ENCODE peak calls at places on chromosomes 5 and 9, in five cellular contexts. S is body of pancreas, E is Peyer's patch, W is adrenal gland, M is sigmoid colon. H is an unnamed sample.

GRCh38 chr5:153714732-153715287 is 224.3 kb downstream of the GRIA1 start:
- DNase-seq in S (no peak), E (no peak), W (no peak), M (no peak), H (no peak)

GRCh38 chr5:119453045-119453383 is 717 bp downstream of the HSD17B4 start:
- DNase-seq in S (peak; percentile 40), E (no peak), W (peak; percentile 62), M (no peak), H (peak; percentile 77)

GRCh38 chr5:42703238-42703637 is 53.4 kb upstream of the CCDC152 start:
- DNase-seq in S (no peak), E (no peak), W (no peak), M (no peak), H (no peak)

GRCh38 chr9:134188421-134189166 is 24.2 kb upstream of the RNU6ATAC start:
- DNase-seq in S (no peak), E (peak; percentile 42), W (no peak), M (peak; percentile 71), H (peak; percentile 10)

GRCh38 chr9:100595391-100596199 is 17.7 kb downstream of the CAVIN4 start:
- DNase-seq in S (peak; percentile 32), E (no peak), W (peak; percentile 49), M (no peak), H (no peak)

GRCh38 chr5:90548069-90548593 is 10.5 kb upstream of the ADGRV1 start:
- DNase-seq in S (peak; percentile 77), E (no peak), W (no peak), M (no peak), H (no peak)

GRCh38 chr5:32595118-32595517 is 9.8 kb downstream of the SUB1 start:
- DNase-seq in S (no peak), E (no peak), W (no peak), M (no peak), H (no peak)

GRCh38 chr5:124660229-124661093 is 86.0 kb downstream of the ZNF608 start:
- DNase-seq in S (peak; percentile 65), E (no peak), W (no peak), M (no peak), H (no peak)

GRCh38 chr9:119803679-119804078 is 434.4 kb upstream of the BRINP1 start:
- DNase-seq in S (no peak), E (no peak), W (no peak), M (no peak), H (no peak)

GRCh38 chr9:34256987-34257585 is 72.0 kb downstream of the KIF24 start:
- DNase-seq in S (no peak), E (no peak), W (no peak), M (no peak), H (no peak)

GRCh38 chr9:126514037-126514821 is 99.5 kb upstream of the LMX1B start:
- DNase-seq in S (peak; percentile 43), E (peak; percentile 72), W (peak; percentile 54), M (peak; percentile 70), H (peak; percentile 95)

GRCh38 chr9:137604345-137605145 is 941 bp upstream of the ARRDC1 start:
- DNase-seq in S (no peak), E (no peak), W (no peak), M (no peak), H (no peak)

GRCh38 chr5:35821513-35821912 is 35.2 kb upstream of the IL7R start:
- DNase-seq in S (no peak), E (no peak), W (no peak), M (no peak), H (no peak)

GRCh38 chr5:31819926-31820516 is 181.1 kb downstream of the PDZD2 start:
- DNase-seq in S (no peak), E (no peak), W (no peak), M (no peak), H (no peak)

GRCh38 chr9:122095010-122095767 is 2.1 kb upstream of the TTLL11 start:
- DNase-seq in S (peak; percentile 65), E (no peak), W (peak; percentile 75), M (peak; percentile 21), H (no peak)

GRCh38 chr5:40879163-40879942 is 29.9 kb upstream of the C7 start:
- DNase-seq in S (no peak), E (no peak), W (no peak), M (no peak), H (no peak)

GRCh38 chr9:35649431-35650340 is 1.0 kb downstream of the SIT1 start:
- DNase-seq in S (no peak), E (no peak), W (no peak), M (no peak), H (no peak)

GRCh38 chr5:458547-459353 is 15.8 kb downstream of the EXOC3 start:
- DNase-seq in S (peak; percentile 58), E (peak; percentile 27), W (no peak), M (peak; percentile 57), H (peak; percentile 48)

GRCh38 chr9:133539434-133539833 is 4.9 kb downstream of the ADAMTSL2 start:
- DNase-seq in S (no peak), E (no peak), W (peak; percentile 66), M (no peak), H (peak; percentile 86)

GRCh38 chr5:174510771-174511453 is 213.5 kb upstream of the MSX2 start:
- DNase-seq in S (no peak), E (no peak), W (no peak), M (no peak), H (no peak)

GRCh38 chr9:86659413-86660046 is 287.8 kb downstream of the GAS1 start:
- DNase-seq in S (no peak), E (no peak), W (no peak), M (no peak), H (no peak)

GRCh38 chr9:106864533-106865143 is 1.7 kb downstream of the ZNF462 start:
- DNase-seq in S (no peak), E (no peak), W (peak; percentile 39), M (peak; percentile 70), H (no peak)

GRCh38 chr5:1291611-1292080 is 3.2 kb downstream of the TERT start:
- DNase-seq in S (no peak), E (peak; percentile 83), W (no peak), M (peak; percentile 29), H (no peak)

GRCh38 chr5:62594364-62594984 is 15.9 kb downstream of the LRRC70 start:
- DNase-seq in S (no peak), E (no peak), W (no peak), M (no peak), H (no peak)

GRCh38 chr9:127112056-127112455 is 10.4 kb downstream of the ANGPTL2 start:
- DNase-seq in S (no peak), E (no peak), W (no peak), M (no peak), H (no peak)

GRCh38 chr5:127758884-127759283 is 55.7 kb downstream of the CCDC192 start:
- DNase-seq in S (peak; percentile 6), E (no peak), W (peak; percentile 47), M (no peak), H (no peak)

GRCh38 chr9:135339378-135339973 is 140.1 kb upstream of the PPP1R26 start:
- DNase-seq in S (no peak), E (peak; percentile 28), W (no peak), M (peak; percentile 61), H (peak; percentile 54)

GRCh38 chr9:88085481-88085880 is 52.8 kb downstream of the SPATA31C2 start:
- DNase-seq in S (no peak), E (no peak), W (no peak), M (no peak), H (no peak)

GRCh38 chr9:91900057-91900816 is 49.8 kb downstream of the ROR2 start:
- DNase-seq in S (peak; percentile 27), E (no peak), W (peak; percentile 26), M (peak; percentile 88), H (peak; percentile 82)

GRCh38 chr9:98272083-98272482 is 16.6 kb upstream of the TBC1D2 start:
- DNase-seq in S (no peak), E (no peak), W (no peak), M (no peak), H (no peak)

GRCh38 chr5:111075520-111075919 is 4.0 kb downstream of the TSLP start:
- DNase-seq in S (no peak), E (no peak), W (no peak), M (no peak), H (no peak)

GRCh38 chr5:111074244-111074643 is 2.7 kb downstream of the TSLP start:
- DNase-seq in S (no peak), E (no peak), W (no peak), M (no peak), H (no peak)

GRCh38 chr5:111077678-111078077 is 6.2 kb downstream of the TSLP start:
- DNase-seq in S (no peak), E (no peak), W (no peak), M (no peak), H (no peak)

GRCh38 chr5:111072949-111073682 is 1.6 kb downstream of the TSLP start:
- DNase-seq in S (peak; percentile 20), E (peak; percentile 66), W (peak; percentile 65), M (peak; percentile 71), H (peak; percentile 46)

GRCh38 chr5:111076076-111076475 is 4.6 kb downstream of the TSLP start:
- DNase-seq in S (no peak), E (no peak), W (no peak), M (no peak), H (no peak)
- TF ChIP-seq POLR2A in S (no peak), E (no peak), W (no peak), M (no peak), H (no peak)

GRCh38 chr5:140547508-140548299 is at the start of gene EIF4EBP3:
- DNase-seq in S (peak; percentile 99), E (peak; percentile 99), W (peak; percentile 99), M (peak; percentile 99), H (peak; percentile 97)
- TF ChIP-seq POLR2A in S (peak; percentile 93), E (peak; percentile 94), W (peak; percentile 96), M (peak; percentile 58), H (no peak)

DNA sequence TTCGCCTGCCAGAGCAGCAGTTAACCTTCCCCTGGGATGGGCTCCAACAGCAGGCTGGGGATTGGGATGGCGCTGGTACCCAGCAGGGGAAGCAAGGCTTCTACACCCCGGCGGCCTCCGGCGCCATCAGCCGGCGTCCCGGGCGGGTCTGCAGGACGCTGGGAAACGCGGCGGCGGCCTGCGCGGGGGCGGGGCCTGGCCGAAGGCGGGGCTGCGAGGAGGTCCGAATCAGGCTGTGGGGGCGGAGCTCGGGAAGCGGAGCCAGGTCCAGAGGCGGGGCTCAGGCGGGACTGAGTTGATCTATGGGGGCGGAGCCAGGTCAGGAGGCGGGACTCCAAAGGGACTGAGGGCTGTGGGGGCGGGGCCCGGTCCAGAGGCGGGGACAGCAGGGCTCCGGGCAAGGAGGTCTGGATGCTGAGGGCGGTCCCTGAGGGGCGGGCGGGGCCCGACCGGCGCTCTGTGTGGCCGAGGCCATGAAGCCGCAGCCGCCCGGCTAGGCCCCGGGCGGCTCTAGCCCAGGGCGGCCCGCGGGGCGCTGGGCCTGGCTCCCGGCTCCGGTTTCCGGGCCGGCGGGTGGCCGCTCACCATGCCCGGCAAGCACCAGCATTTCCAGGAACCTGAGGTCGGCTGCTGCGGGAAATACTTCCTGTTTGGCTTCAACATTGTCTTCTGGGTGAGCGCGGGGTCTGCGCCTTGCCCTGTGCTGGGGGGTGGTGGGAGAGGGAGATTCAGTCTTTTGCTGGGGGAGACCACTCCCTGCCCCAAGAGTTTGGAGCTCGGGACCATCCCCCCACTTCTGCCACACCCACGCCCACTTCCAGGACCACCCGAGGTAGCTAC is at the start of gene TSPAN17:
- DNase-seq in S (peak; percentile 100), E (peak; percentile 100), W (peak; percentile 100), M (peak; percentile 100), H (peak; percentile 100)
- TF ChIP-seq POLR2A in S (peak; percentile 60), E (peak; percentile 66), W (peak; percentile 82), M (peak; percentile 25), H (peak; percentile 69)

GRCh38 chr9:83034587-83034986 is 28.4 kb downstream of the RASEF start:
- DNase-seq in S (no peak), E (no peak), W (no peak), M (no peak), H (no peak)
- TF ChIP-seq POLR2A in S (no peak), E (no peak), W (no peak), M (no peak), H (no peak)

GRCh38 chr5:79990598-79991507 is at the start of gene MTX3:
- DNase-seq in S (peak; percentile 77), E (peak; percentile 81), W (peak; percentile 84), M (peak; percentile 89), H (peak; percentile 69)
- TF ChIP-seq POLR2A in S (no peak), E (peak; percentile 28), W (peak; percentile 65), M (peak; percentile 38), H (peak; percentile 56)